ENCODE peak calls at places on chromosome 5, in four cellular contexts. A is K562, E is HCT116, F is HepG2. D is an unnamed sample. For H3K36me3, the result is how much of the 10 kb centered on the place peaks cover.

GRCh38 chr5:60649288-60649917 is 50.6 kb downstream of the DEPDC1B start:
- DNase-seq in A (no peak), E (peak), F (peak), D (peak)

GRCh38 chr5:155402927-155403645 is 389.5 kb downstream of the KIF4B start:
- DNase-seq in A (no peak), E (no peak), F (no peak), D (no peak)

GRCh38 chr5:141182248-141182647 is at the start of gene PCDHB16:
- DNase-seq in A (peak), E (no peak), F (peak), D (no peak)

GRCh38 chr5:143456952-143457547 is 53.6 kb upstream of the NR3C1 start:
- DNase-seq in A (no peak), E (peak), F (no peak), D (no peak)

GRCh38 chr5:172494630-172495505 is 40.5 kb upstream of the SH3PXD2B start:
- DNase-seq in A (no peak), E (no peak), F (no peak), D (no peak)

GRCh38 chr5:134098690-134099089 is 15.8 kb upstream of the TCF7 start:
- DNase-seq in A (no peak), E (no peak), F (peak), D (no peak)

GRCh38 chr5:131067596-131067995 is 97.5 kb downstream of the HINT1 start:
- DNase-seq in A (no peak), E (no peak), F (no peak), D (no peak)

GRCh38 chr5:65986050-65986451 is 59.7 kb downstream of the ERBIN start:
- DNase-seq in A (no peak), E (no peak), F (no peak), D (no peak)

GRCh38 chr5:177598477-177598876 is 1.5 kb upstream of the B4GALT7 start:
- DNase-seq in A (no peak), E (no peak), F (no peak), D (no peak)

GRCh38 chr5:164869325-164869724 is 1363.9 kb downstream of the MAT2B start:
- DNase-seq in A (no peak), E (no peak), F (no peak), D (no peak)
- H3K27ac ChIP-seq in A (no peak), E (no peak), F (no peak), D (no peak)

DNA sequence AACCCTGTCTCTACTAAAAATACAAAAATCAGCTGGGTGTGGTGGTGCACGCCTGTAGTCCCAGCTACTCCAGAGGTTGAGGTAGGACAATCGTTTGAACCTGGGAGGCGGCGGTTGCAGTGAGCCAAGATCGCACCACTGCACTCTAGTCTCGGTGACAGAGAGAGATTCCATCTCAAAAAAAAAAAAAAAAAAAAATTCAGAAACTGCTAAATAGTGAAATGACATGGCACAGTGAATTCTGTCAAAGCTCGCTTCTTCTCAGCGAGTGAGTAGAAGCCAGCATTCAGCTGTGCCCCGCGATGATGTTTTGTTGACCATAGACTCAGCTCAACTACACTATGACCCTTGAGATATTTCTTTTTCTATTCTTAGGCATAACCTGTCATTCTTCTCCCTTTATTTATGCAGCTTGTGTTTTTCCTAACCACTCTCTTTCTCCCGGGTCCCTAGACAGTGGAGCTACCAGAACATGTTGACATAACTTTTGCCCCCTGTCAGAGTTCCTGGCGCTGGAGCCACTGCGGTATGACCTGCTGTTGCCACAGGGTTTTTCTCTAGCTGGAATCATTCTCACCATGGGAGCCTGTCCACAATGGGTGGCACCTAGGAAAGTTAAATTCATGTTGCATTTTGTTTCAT is 13.5 kb upstream of the IQGAP2 start:
- DNase-seq in A (no peak), E (no peak), F (peak), D (no peak)
- TF ChIP-seq TCF7L2 in A (no peak), E (no peak), F (no peak), D (no peak)

GRCh38 chr5:135386886-135387628 is 12.0 kb downstream of the MACROH2A1 start:
- DNase-seq in A (peak), E (peak), F (peak), D (peak)
- H3K36me3 ChIP-seq in A (half or more), E (under half), F (under half), D (under half)

DNA sequence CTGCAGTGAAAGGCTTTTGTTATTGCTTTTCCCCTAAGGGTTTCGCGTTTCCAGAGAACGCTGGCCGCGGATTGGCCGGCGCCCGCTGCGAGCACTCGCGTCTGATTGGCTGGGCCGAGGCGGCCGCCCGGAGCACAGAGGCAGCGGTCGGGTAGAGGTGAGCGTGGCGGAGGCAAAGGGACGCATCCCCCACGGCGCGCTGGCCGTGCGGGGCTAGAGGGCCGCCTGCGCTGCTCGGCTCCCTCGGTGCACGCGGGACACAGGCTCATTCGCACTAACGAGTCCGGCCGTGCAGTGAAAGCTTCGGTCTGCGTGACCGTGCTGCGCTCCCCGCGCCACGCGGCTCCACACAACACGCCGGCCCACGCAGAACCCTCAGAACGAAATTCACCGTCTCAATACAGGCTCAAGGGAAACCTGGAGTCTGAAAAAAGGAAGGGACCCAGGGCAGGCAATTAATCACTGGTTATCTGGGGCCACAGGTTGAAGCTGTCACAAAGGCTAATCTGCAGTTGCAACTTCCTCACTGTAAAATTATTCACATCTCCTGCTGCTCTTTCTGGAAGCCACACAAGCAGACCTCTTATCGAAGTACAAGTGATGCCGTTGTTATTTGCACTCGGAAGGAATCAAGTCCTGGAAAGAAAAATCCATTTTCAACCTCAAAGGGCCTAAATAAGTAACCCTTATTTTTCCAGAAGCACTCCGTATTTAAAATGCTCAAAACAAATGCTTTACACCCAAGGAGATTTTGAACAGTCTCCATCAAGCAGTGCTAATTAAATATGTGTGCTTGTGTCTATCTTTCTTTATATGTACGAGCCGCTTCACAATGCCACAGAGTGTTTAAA is 94.6 kb downstream of the ZNF608 start:
- DNase-seq in A (peak), E (no peak), F (peak), D (no peak)
- H3K27ac ChIP-seq in A (peak), E (peak), F (peak), D (peak)

DNA sequence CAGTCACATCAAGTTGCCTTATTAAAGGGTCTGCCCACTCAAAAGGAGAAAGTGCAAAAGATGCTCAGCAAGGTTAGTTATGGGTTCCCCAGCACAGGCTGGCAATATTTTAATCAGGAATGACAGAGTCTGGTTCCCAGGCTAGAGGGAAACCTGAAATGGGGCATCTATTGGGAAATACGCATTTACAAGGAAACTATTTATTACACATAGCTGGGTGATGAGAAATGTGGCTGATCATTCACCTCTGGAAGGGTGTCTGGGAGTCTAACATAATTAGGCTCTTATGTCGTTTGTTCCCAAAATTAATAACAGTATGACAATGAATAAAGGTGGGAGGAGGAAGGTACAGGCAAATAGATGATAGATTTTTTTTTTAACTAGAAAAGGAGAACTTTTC is 314.7 kb downstream of the ENC1 start:
- DNase-seq in A (no peak), E (no peak), F (no peak), D (no peak)
- TF ChIP-seq TCF7L2 in A (no peak), E (no peak), F (no peak), D (no peak)

GRCh38 chr5:10420468-10420867 is 21.2 kb upstream of the ROPN1L start:
- DNase-seq in A (no peak), E (no peak), F (no peak), D (no peak)
- H3K36me3 ChIP-seq in A (half or more), E (under half), F (under half), D (under half)

D was measured in Panc1.